ENCODE peak calls at places on chromosomes 5 and 9, in seven cellular contexts. P is fibroblast of the aortic adventitia, L is body of pancreas, V is heart right ventricle, M is SK-N-SH, D is cardiac muscle cell, Z is transverse colon. W is an unnamed sample.

GRCh38 chr9:113495555-113495954 is 32.0 kb downstream of the RGS3 start:
- DNase-seq in P (no peak), L (no peak), V (no peak), M (no peak), D (no peak), Z (no peak), W (no peak)

GRCh38 chr9:96245399-96245798 is 56.6 kb downstream of the HSD17B3 start:
- DNase-seq in P (no peak), L (no peak), V (no peak), M (no peak), D (no peak), Z (no peak), W (no peak)

GRCh38 chr5:79845448-79846197 is 145.4 kb downstream of the MTX3 start:
- DNase-seq in P (peak), L (no peak), V (no peak), M (no peak), D (no peak), Z (no peak), W (peak)

GRCh38 chr9:134503301-134504105 is 138.1 kb upstream of the COL5A1 start:
- DNase-seq in P (peak), L (no peak), V (no peak), M (no peak), D (no peak), Z (peak), W (no peak)

GRCh38 chr5:53073349-53073748 is 36.2 kb downstream of the MOCS2 start:
- DNase-seq in P (peak), L (no peak), V (no peak), M (no peak), D (no peak), Z (no peak), W (no peak)

GRCh38 chr5:139422307-139422893 is 16.9 kb downstream of the DNAJC18 start:
- DNase-seq in P (peak), L (peak), V (peak), M (peak), D (peak), Z (no peak), W (peak)

GRCh38 chr9:130997925-130998595 is 10.9 kb upstream of the LAMC3 start:
- DNase-seq in P (peak), L (peak), V (peak), M (peak), D (peak), Z (peak), W (peak)

GRCh38 chr9:22037954-22038690 is 29.0 kb upstream of the CDKN2B start:
- DNase-seq in P (peak), L (no peak), V (no peak), M (peak), D (no peak), Z (no peak), W (peak)

GRCh38 chr5:139710370-139711066 is 62.4 kb downstream of the CXXC5 start:
- DNase-seq in P (peak), L (peak), V (peak), M (peak), D (peak), Z (peak), W (peak)

GRCh38 chr5:86579502-86579901 is 38.2 kb upstream of the COX7C start:
- DNase-seq in P (no peak), L (no peak), V (no peak), M (no peak), D (no peak), Z (no peak), W (no peak)

GRCh38 chr9:14021871-14022525 is 291.9 kb downstream of the NFIB start:
- DNase-seq in P (peak), L (no peak), V (no peak), M (no peak), D (no peak), Z (no peak), W (peak)

GRCh38 chr5:98631311-98632054 is 142.0 kb upstream of the RGMB start:
- DNase-seq in P (peak), L (no peak), V (no peak), M (no peak), D (no peak), Z (no peak), W (peak)

GRCh38 chr9:89278997-89279739 is 31.8 kb upstream of the CKS2 start:
- DNase-seq in P (peak), L (peak), V (peak), M (peak), D (peak), Z (no peak), W (peak)

GRCh38 chr9:120901704-120902103 is 24.7 kb upstream of the PHF19 start:
- DNase-seq in P (no peak), L (no peak), V (no peak), M (no peak), D (no peak), Z (no peak), W (no peak)

GRCh38 chr9:126500600-126501382 is 112.9 kb upstream of the LMX1B start:
- DNase-seq in P (peak), L (peak), V (peak), M (peak), D (peak), Z (peak), W (peak)

GRCh38 chr5:78162253-78162862 is 132.1 kb downstream of the AP3B1 start:
- DNase-seq in P (peak), L (no peak), V (no peak), M (peak), D (peak), Z (no peak), W (peak)

GRCh38 chr5:177453852-177454396 is 7.3 kb downstream of the PRR7 start:
- DNase-seq in P (peak), L (no peak), V (no peak), M (no peak), D (peak), Z (peak), W (no peak)

GRCh38 chr9:130394814-130395470 is 49.8 kb upstream of the ASS1 start:
- DNase-seq in P (no peak), L (no peak), V (no peak), M (no peak), D (no peak), Z (no peak), W (no peak)

GRCh38 chr9:133733421-133734250 is 4.5 kb downstream of the SARDH start:
- DNase-seq in P (no peak), L (peak), V (no peak), M (peak), D (no peak), Z (no peak), W (no peak)

GRCh38 chr9:127163409-127163808 is 41.0 kb upstream of the ANGPTL2 start:
- DNase-seq in P (peak), L (no peak), V (no peak), M (no peak), D (no peak), Z (no peak), W (peak)

GRCh38 chr5:140633081-140633471 is at the start of gene CD14:
- DNase-seq in P (peak), L (peak), V (peak), M (no peak), D (no peak), Z (peak), W (peak)

GRCh38 chr9:134738869-134739659 is 97.5 kb downstream of the COL5A1 start:
- DNase-seq in P (peak), L (peak), V (peak), M (peak), D (peak), Z (peak), W (peak)

GRCh38 chr9:105257767-105258166 is 13.3 kb downstream of the SLC44A1 start:
- DNase-seq in P (no peak), L (no peak), V (no peak), M (no peak), D (no peak), Z (no peak), W (no peak)

GRCh38 chr9:105259274-105259673 is 14.8 kb downstream of the SLC44A1 start:
- DNase-seq in P (no peak), L (no peak), V (no peak), M (no peak), D (no peak), Z (no peak), W (no peak)

GRCh38 chr9:105259731-105260612 is 15.5 kb downstream of the SLC44A1 start:
- DNase-seq in P (no peak), L (no peak), V (no peak), M (no peak), D (no peak), Z (no peak), W (no peak)

GRCh38 chr9:105254226-105254625 is 9.8 kb downstream of the SLC44A1 start:
- DNase-seq in P (no peak), L (no peak), V (no peak), M (no peak), D (no peak), Z (peak), W (no peak)

DNA sequence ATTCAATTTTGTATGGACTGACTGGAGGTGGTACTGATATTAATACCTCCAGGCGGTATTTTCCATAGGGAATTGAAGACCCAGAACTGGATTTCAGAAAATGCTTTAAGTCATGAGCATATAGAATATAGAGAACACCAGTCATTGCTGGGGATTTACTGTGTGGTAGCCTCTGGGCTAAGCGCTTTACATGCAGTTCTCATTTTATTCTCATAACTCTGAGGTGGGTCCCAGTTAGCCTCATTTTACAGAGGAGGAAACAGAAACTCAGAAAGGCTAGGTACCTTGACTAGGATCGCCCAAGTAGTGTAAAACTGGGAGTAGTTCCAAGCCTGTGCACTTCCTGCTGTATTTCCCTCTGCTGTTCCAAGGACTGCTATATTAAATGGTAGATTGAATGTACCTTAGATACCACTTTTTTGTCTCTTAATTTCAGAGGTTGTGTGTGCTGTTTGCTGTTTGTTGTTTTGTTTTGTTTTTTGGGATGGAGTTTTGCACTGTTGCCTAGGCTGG is 13.8 kb downstream of the SLC44A1 start:
- DNase-seq in P (no peak), L (no peak), V (no peak), M (no peak), D (no peak), Z (peak), W (peak)
- H3K4me3 ChIP-seq in P (no peak), L (no peak), V (no peak), M (no peak), D (no peak), Z (no peak), W (no peak)

GRCh38 chr5:3116366-3116765 is 364.9 kb upstream of the IRX2 start:
- DNase-seq in P (no peak), L (no peak), V (no peak), M (no peak), D (no peak), Z (no peak), W (no peak)
- TF ChIP-seq CTCF in P (no peak), L (no peak), V (no peak), M (no peak), D (no peak), Z (no peak), W (no peak)

GRCh38 chr5:108260858-108261170 is 121.1 kb downstream of the FBXL17 start:
- DNase-seq in P (no peak), L (no peak), V (no peak), M (no peak), D (no peak), Z (no peak), W (no peak)
- H3K4me3 ChIP-seq in P (no peak), L (no peak), V (no peak), M (no peak), D (no peak), Z (no peak), W (no peak)

DNA sequence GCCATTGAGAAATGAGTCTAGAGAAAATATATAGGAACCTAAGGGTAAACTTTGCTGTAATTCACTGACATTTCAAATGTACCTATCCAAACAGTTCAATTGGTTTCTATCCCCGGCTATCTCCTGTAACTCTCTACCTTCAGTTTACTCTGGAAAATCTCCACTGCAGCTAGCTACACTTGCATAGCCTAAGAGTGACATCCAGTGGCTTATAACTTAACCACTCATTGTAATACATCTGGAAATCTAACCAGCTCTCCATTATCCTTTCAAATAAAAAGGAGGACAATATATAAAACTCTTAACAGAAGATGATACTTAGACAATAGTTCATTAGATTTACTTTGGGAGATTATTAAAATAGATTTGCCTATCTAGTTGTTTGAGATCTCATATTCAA is 35.3 kb upstream of the SPDL1 start:
- DNase-seq in P (peak), L (no peak), V (no peak), M (peak), D (peak), Z (no peak), W (peak)
- TF ChIP-seq CTCF in P (peak), L (peak), V (peak), M (peak), D (peak), Z (no peak), W (peak)

DNA sequence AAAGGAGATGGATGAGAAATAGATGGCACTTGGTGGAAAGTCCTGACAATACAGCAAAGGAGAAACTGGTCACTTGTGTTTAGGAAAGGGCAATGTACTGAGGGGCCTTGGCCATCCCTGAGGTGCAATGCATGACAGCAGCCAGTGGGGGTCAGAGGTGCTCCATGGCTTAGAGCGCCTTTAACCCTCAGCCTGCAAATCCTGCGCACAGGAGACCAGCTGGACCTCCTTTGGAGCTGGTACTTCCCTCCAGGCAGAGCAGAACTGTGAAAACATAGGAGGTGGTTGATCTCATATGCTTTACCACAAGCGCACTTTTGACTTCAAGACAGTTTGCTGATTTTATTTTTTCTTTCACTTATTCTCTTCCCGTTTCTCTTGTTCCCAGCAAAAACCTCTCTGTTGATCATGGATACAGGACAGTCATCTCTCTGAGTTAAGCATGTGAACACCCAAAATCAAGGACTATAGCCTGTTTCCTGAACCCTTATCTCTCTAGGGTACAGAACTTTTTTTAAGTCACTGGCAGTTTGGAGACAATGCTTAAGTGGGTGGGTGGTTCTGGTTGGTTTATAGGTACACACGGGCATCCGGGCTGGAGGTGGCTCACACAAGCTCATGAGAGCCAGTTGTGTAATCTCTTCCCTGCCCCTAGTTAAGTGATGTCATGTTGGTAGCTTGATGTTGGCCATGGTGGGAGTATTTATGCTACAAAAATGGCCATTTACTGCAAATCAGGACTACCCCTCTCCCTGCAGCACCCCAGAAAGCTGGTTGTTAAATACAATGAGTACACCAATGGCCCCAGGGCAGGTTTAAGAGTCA is 37.6 kb upstream of the ANKRD55 start:
- DNase-seq in P (peak), L (peak), V (peak), M (peak), D (peak), Z (peak), W (peak)
- H3K4me3 ChIP-seq in P (no peak), L (no peak), V (no peak), M (no peak), D (no peak), Z (no peak), W (no peak)

DNA sequence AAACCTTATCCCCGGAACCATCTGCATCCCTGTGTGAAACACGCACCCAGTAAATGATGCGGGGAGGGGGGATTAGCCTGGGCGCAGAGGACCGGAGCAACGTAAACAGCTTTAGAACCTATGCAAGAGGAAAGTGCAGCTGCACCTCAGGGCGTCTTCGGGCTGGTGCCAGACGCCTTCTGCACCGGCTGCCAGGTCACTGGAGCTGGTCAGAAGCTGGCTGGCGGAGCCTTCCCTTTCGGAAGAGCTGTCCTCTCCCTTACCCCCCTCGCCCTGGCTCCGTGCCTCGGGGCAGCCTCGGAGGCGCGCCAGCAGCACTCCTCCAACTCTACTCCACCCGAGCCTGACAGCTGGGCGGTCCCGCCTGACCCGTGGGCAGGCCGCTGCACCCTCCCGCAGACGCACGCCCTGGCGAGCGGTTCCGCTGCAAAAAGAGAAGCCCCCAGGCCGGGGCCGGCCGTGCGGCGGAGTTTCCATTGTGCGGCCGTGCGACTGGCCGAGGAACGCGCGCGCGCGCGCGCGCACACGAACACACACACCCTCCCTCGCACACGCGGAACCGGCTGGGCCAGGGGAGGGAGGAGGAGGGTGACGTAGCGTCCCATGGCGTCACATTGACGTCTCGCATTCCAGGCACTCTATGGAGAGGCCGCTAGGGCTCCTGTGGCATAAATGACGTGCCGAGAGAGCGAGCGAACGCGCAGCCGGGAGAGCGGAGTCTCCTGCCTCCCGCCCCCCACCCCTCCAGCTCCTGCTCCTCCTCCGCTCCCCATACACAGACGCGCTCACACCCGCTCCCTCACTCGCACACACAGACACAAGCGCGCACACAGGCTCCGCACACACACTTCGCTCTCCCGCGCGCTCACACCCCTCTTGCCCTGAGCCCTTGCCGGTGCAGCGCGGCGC is at the start of gene NR4A3:
- DNase-seq in P (peak), L (peak), V (peak), M (peak), D (peak), Z (peak), W (peak)
- TF ChIP-seq CTCF in P (peak), L (peak), V (peak), M (no peak), D (peak), Z (peak), W (peak)

GRCh38 chr5:94776167-94776566 is 157.7 kb downstream of the SLF1 start:
- DNase-seq in P (peak), L (no peak), V (no peak), M (peak), D (no peak), Z (no peak), W (no peak)

GRCh38 chr5:94775088-94775487 is 156.6 kb downstream of the SLF1 start:
- DNase-seq in P (no peak), L (no peak), V (no peak), M (no peak), D (no peak), Z (no peak), W (no peak)

GRCh38 chr5:94777163-94777885 is 158.9 kb downstream of the SLF1 start:
- DNase-seq in P (peak), L (no peak), V (no peak), M (peak), D (no peak), Z (no peak), W (no peak)

GRCh38 chr5:94771742-94772141 is 153.3 kb downstream of the SLF1 start:
- DNase-seq in P (no peak), L (no peak), V (no peak), M (no peak), D (no peak), Z (no peak), W (no peak)
- H3K4me3 ChIP-seq in P (no peak), L (no peak), V (no peak), M (no peak), D (no peak), Z (no peak), W (no peak)

DNA sequence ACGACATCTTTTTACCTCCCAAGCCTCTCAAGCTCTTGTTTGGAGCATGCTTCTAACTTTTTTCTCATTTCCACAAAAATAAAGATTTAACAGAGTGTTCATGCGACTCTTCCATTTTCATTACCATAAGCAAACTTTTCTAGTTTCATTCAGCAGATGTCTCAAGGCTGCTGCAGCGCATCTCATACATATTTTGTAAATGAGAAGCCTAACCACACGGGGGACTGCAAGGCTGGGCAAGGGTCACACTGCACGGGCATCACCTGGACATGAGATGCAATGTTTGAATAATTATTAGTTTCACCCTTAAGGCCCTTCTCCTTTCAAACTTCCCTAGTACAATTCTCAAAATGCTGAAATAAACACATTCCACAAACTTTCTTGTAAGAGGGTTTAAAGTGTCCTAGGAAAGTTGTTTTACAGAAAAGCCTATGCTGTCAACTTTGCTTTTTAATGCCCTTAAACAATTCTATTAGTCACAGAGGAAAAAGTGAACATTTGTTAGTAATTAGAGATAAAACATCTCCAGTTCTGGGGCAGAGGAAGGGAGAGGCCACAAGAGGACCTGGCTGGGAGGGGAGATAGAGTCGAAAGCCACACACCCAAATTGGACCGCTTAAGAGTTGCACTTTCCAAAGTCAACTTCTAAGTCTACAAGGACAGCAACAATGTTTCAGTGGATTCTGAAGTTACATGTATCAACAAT is 1.3 kb downstream of the DENND1A start:
- DNase-seq in P (peak), L (no peak), V (peak), M (peak), D (no peak), Z (no peak), W (no peak)
- TF ChIP-seq CTCF in P (peak), L (no peak), V (no peak), M (no peak), D (no peak), Z (no peak), W (no peak)

GRCh38 chr9:136917902-136918301 is 26.6 kb downstream of the FBXW5 start:
- DNase-seq in P (no peak), L (no peak), V (no peak), M (no peak), D (no peak), Z (no peak), W (no peak)
- H3K4me3 ChIP-seq in P (no peak), L (no peak), V (no peak), M (no peak), D (no peak), Z (no peak), W (no peak)

W was measured in fibroblast of pulmonary artery.